ENCODE peak calls at places on chromosomes 2 and 18, in five cellular contexts. F, H, J, T and R are unnamed samples.

GRCh38 chr18:61735564-61736102 is 157.2 kb downstream of the RNF152 start:
- DNase-seq in F (no peak), H (no peak), J (no peak), T (no peak), R (no peak)

GRCh38 chr2:200659410-200659809 is 73.6 kb downstream of the AOX1 start:
- DNase-seq in F (no peak), H (no peak), J (no peak), T (no peak), R (no peak)

GRCh38 chr18:2723207-2723606 is 67.7 kb downstream of the SMCHD1 start:
- DNase-seq in F (no peak), H (no peak), J (no peak), T (no peak), R (no peak)

GRCh38 chr2:190984595-190984994 is 29.4 kb downstream of the STAT1 start:
- DNase-seq in F (peak), H (peak), J (no peak), T (no peak), R (peak)

GRCh38 chr2:943821-944220 is 6.8 kb upstream of the SNTG2 start:
- DNase-seq in F (no peak), H (no peak), J (no peak), T (no peak), R (no peak)

GRCh38 chr2:228086561-228086960 is 94.9 kb downstream of the SPHKAP start:
- DNase-seq in F (no peak), H (no peak), J (no peak), T (no peak), R (no peak)

GRCh38 chr18:70355620-70356385 is 67.0 kb downstream of the SOCS6 start:
- DNase-seq in F (no peak), H (no peak), J (no peak), T (no peak), R (no peak)

GRCh38 chr2:232146294-232146693 is 184.8 kb downstream of the DIS3L2 start:
- DNase-seq in F (no peak), H (no peak), J (no peak), T (no peak), R (no peak)

GRCh38 chr2:230347659-230348305 is 20.8 kb downstream of the SP140L start:
- DNase-seq in F (peak), H (no peak), J (no peak), T (no peak), R (no peak)

GRCh38 chr2:206790311-206790935 is 25.0 kb downstream of the FASTKD2 start:
- DNase-seq in F (peak), H (peak), J (no peak), T (no peak), R (no peak)

GRCh38 chr2:119941388-119941787 is 71.5 kb upstream of the EPB41L5 start:
- DNase-seq in F (no peak), H (no peak), J (no peak), T (no peak), R (no peak)

GRCh38 chr2:2057125-2057721 is 273.9 kb downstream of the MYT1L start:
- DNase-seq in F (peak), H (no peak), J (peak), T (peak), R (no peak)

GRCh38 chr2:161746891-161747535 is 122.8 kb downstream of the SLC4A10 start:
- DNase-seq in F (no peak), H (no peak), J (no peak), T (no peak), R (no peak)

GRCh38 chr2:218648473-218649100 is 10.8 kb downstream of the ZNF142 start:
- DNase-seq in F (peak), H (peak), J (peak), T (no peak), R (peak)

GRCh38 chr2:221833972-221834371 is 261.9 kb upstream of the EPHA4 start:
- DNase-seq in F (no peak), H (no peak), J (no peak), T (no peak), R (no peak)

GRCh38 chr2:169718930-169719504 is 14.6 kb upstream of the KLHL23 start:
- DNase-seq in F (no peak), H (no peak), J (no peak), T (no peak), R (no peak)

GRCh38 chr2:105324732-105325131 is 4.8 kb downstream of the TGFBRAP1 start:
- DNase-seq in F (peak), H (peak), J (no peak), T (no peak), R (no peak)

GRCh38 chr2:218284106-218284811 is 8.0 kb downstream of the TMBIM1 start:
- DNase-seq in F (peak), H (peak), J (peak), T (no peak), R (peak)

GRCh38 chr2:72512376-72512775 is 313.5 kb downstream of the EXOC6B start:
- DNase-seq in F (no peak), H (no peak), J (no peak), T (no peak), R (no peak)

GRCh38 chr2:151730242-151730975 is 3.9 kb downstream of the NEB start:
- DNase-seq in F (peak), H (peak), J (no peak), T (no peak), R (no peak)

GRCh38 chr2:142189506-142189905 is 58.7 kb upstream of the LRP1B start:
- DNase-seq in F (no peak), H (no peak), J (no peak), T (no peak), R (no peak)

GRCh38 chr18:3453540-3454364 is 3.8 kb downstream of the TGIF1 start:
- DNase-seq in F (peak), H (peak), J (peak), T (peak), R (peak)

GRCh38 chr2:70381235-70381634 is 79.4 kb upstream of the FAM136A start:
- DNase-seq in F (no peak), H (no peak), J (no peak), T (no peak), R (no peak)

GRCh38 chr2:63053235-63053888 is 2.7 kb downstream of the OTX1 start:
- DNase-seq in F (no peak), H (no peak), J (no peak), T (no peak), R (no peak)

GRCh38 chr2:196277002-196277401 is 105.6 kb upstream of the STK17B start:
- DNase-seq in F (peak), H (no peak), J (no peak), T (no peak), R (no peak)

GRCh38 chr2:61950133-61950560 is 44.7 kb downstream of the COMMD1 start:
- DNase-seq in F (no peak), H (no peak), J (no peak), T (no peak), R (no peak)

GRCh38 chr2:69196327-69197117 is 183.5 kb downstream of the ANTXR1 start:
- DNase-seq in F (peak), H (peak), J (no peak), T (no peak), R (no peak)

GRCh38 chr2:138787053-138787666 is 7.0 kb upstream of the NXPH2 start:
- DNase-seq in F (peak), H (peak), J (no peak), T (no peak), R (peak)

DNA sequence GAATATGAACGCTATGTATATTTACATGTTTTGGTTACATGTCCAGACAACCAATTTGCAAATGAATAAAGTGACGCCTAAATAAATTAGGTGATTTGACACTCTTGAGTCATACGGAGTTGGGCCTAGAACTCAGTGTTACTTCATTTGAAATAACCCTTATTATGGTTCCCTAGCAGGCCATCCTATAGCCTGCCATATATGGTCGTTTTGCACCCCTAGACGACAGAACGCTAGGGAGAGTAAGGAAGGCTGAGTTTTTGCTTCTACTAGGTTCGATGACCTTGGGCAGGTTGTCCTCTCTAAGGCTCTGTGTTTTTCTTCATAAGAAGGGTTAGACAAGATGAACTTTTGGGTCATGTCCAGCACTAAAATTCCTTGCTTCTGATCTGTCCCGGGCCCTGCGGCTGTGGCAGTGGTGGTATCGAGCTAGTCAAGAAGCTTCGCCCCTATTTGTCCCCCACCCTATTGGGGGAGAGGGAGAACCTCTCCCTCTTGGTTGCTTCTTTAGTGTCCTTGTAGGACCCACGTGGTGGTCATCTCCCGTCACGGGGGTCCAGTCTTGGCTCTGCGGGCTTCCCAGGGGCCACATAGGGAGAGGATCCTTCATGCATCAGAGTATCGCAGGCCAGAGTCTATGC is 574 bp upstream of the EML4 start:
- DNase-seq in F (no peak), H (no peak), J (no peak), T (peak), R (no peak)
- H3K4me3 ChIP-seq in F (no peak), H (peak), J (no peak), T (peak), R (peak)

GRCh38 chr18:42029100-42029499 is 74.1 kb downstream of the PIK3C3 start:
- DNase-seq in F (no peak), H (no peak), J (no peak), T (no peak), R (no peak)

GRCh38 chr18:42032447-42032846 is 77.4 kb downstream of the PIK3C3 start:
- DNase-seq in F (no peak), H (no peak), J (no peak), T (no peak), R (no peak)

GRCh38 chr18:42033137-42033810 is 78.2 kb downstream of the PIK3C3 start:
- DNase-seq in F (no peak), H (no peak), J (no peak), T (no peak), R (no peak)

GRCh38 chr18:42028232-42028832 is 73.3 kb downstream of the PIK3C3 start:
- DNase-seq in F (peak), H (peak), J (no peak), T (no peak), R (no peak)

GRCh38 chr18:42030586-42031182 is 75.7 kb downstream of the PIK3C3 start:
- DNase-seq in F (peak), H (peak), J (no peak), T (no peak), R (no peak)
- TF ChIP-seq CTCF in F (peak), H (peak), J (no peak), T (no peak), R (peak)

GRCh38 chr2:174245065-174245464 is 3.3 kb downstream of the OLA1 start:
- DNase-seq in F (no peak), H (no peak), J (no peak), T (no peak), R (peak)
- H3K4me3 ChIP-seq in F (no peak), H (no peak), J (no peak), T (no peak), R (no peak)

DNA sequence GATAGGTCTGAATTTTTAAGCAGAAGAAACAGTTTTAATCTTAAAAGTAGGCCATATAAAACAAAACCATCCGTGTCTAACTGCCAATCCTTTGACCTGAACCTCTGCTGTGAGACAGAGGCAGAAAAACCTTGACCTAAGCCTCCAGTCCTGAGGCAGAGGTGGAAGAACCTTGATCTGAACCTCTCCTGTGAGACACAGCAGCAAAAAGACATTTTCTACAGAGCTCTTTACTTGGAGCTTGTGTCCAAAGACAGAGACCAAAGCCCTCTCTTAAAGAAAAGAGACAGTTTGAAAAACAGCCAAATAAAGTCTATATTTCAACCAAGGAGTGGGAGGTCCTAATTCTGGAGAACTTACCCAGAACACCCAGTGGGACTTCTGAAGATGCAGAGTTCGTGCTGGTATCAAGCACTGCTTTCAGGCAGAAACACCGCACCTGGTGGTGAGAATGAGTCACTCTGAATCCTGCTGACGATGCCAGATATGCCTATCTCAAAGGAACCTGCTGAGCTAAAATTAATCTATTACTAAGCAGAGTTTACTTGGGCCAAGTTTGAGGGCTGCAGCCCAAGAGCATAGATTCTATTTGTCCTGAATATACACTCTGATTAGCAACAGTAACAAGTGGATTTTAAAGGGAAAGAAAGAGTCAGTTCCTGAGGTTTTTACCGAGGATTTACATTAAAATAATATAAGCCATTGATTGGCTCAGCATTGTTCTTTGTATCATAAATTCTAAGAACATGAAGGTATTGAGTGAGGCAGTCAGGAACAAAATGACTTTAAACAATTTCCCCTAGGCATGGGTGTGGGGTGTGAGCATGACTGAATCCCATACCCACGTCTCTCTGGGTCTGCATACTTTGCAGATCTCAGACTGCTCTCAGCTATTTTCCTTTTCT is 806.4 kb downstream of the TRIB2 start:
- DNase-seq in F (no peak), H (no peak), J (no peak), T (no peak), R (peak)
- TF ChIP-seq CTCF in F (no peak), H (no peak), J (no peak), T (no peak), R (no peak)